ENCODE peak calls at places on chromosomes 5 and 9, in four cellular contexts. One of them, this sample, is unnamed.
A peak's percentile ranks its signal among the peaks of the same experiment; 100 is the strongest.

GRCh38 chr5:153970496-153970895 is 68.2 kb downstream of the FAM114A2 start:
- DNase-seq in IMR-90: no peak
- DNase-seq in K562: no peak
- DNase-seq in endothelial cell of umbilical vein: no peak
- DNase-seq in this sample: no peak

GRCh38 chr9:33249087-33249657 is 9.2 kb downstream of the SPINK4 start:
- DNase-seq in endothelial cell of umbilical vein: no peak
- DNase-seq in IMR-90: no peak
- DNase-seq in K562: no peak
- DNase-seq in this sample: no peak

GRCh38 chr9:91374939-91375338 is 13.2 kb upstream of the AUH start:
- DNase-seq in IMR-90: peak; percentile 93
- DNase-seq in endothelial cell of umbilical vein: peak; percentile 60
- DNase-seq in K562: no peak
- DNase-seq in this sample: no peak

GRCh38 chr5:80884851-80885697 is 75.1 kb upstream of the RASGRF2 start:
- DNase-seq in endothelial cell of umbilical vein: peak; percentile 2
- DNase-seq in IMR-90: peak; percentile 47
- DNase-seq in K562: no peak
- DNase-seq in this sample: no peak

GRCh38 chr9:137606005-137606601 is 617 bp downstream of the ARRDC1 start:
- DNase-seq in IMR-90: no peak
- DNase-seq in endothelial cell of umbilical vein: no peak
- DNase-seq in K562: no peak
- DNase-seq in this sample: no peak

GRCh38 chr5:141349917-141350619 is at the start of gene PCDHGB1:
- DNase-seq in endothelial cell of umbilical vein: no peak
- DNase-seq in K562: peak; percentile 44
- DNase-seq in IMR-90: peak; percentile 71
- DNase-seq in this sample: no peak

GRCh38 chr5:149466457-149466972 is 84.7 kb downstream of the CSNK1A1 start:
- DNase-seq in IMR-90: peak; percentile 95
- DNase-seq in K562: peak; percentile 86
- DNase-seq in endothelial cell of umbilical vein: no peak
- DNase-seq in this sample: no peak

GRCh38 chr9:70581214-70581966 is 166.9 kb upstream of the KLF9 start:
- DNase-seq in K562: no peak
- DNase-seq in endothelial cell of umbilical vein: no peak
- DNase-seq in IMR-90: no peak
- DNase-seq in this sample: no peak

GRCh38 chr5:177403826-177404640 is 3.6 kb upstream of the PFN3 start:
- DNase-seq in endothelial cell of umbilical vein: peak; percentile 73
- DNase-seq in K562: peak; percentile 95
- DNase-seq in IMR-90: peak; percentile 75
- DNase-seq in this sample: no peak

GRCh38 chr9:107169796-107170195 is 113.3 kb upstream of the RAD23B start:
- DNase-seq in endothelial cell of umbilical vein: no peak
- DNase-seq in K562: no peak
- DNase-seq in IMR-90: no peak
- DNase-seq in this sample: no peak

GRCh38 chr9:135485832-135486231 is 6.2 kb downstream of the PPP1R26 start:
- DNase-seq in endothelial cell of umbilical vein: no peak
- DNase-seq in IMR-90: no peak
- DNase-seq in K562: no peak
- DNase-seq in this sample: no peak
- TF ChIP-seq CTCF in endothelial cell of umbilical vein: no peak
- TF ChIP-seq CTCF in IMR-90: no peak
- TF ChIP-seq CTCF in K562: no peak
- TF ChIP-seq CTCF in this sample: no peak

GRCh38 chr5:180640765-180641565 is 8.4 kb downstream of the FLT4 start:
- DNase-seq in IMR-90: no peak
- DNase-seq in endothelial cell of umbilical vein: no peak
- DNase-seq in K562: no peak
- DNase-seq in this sample: no peak

GRCh38 chr5:180640301-180640764 is 9.1 kb downstream of the FLT4 start:
- DNase-seq in K562: no peak
- DNase-seq in endothelial cell of umbilical vein: no peak
- DNase-seq in IMR-90: no peak
- DNase-seq in this sample: no peak

GRCh38 chr5:180639287-180639686 is 10.1 kb downstream of the FLT4 start:
- DNase-seq in K562: no peak
- DNase-seq in IMR-90: no peak
- DNase-seq in endothelial cell of umbilical vein: no peak
- DNase-seq in this sample: no peak

GRCh38 chr5:180637962-180638680 is 11.3 kb downstream of the FLT4 start:
- DNase-seq in IMR-90: no peak
- DNase-seq in endothelial cell of umbilical vein: no peak
- DNase-seq in K562: no peak
- DNase-seq in this sample: no peak

DNA sequence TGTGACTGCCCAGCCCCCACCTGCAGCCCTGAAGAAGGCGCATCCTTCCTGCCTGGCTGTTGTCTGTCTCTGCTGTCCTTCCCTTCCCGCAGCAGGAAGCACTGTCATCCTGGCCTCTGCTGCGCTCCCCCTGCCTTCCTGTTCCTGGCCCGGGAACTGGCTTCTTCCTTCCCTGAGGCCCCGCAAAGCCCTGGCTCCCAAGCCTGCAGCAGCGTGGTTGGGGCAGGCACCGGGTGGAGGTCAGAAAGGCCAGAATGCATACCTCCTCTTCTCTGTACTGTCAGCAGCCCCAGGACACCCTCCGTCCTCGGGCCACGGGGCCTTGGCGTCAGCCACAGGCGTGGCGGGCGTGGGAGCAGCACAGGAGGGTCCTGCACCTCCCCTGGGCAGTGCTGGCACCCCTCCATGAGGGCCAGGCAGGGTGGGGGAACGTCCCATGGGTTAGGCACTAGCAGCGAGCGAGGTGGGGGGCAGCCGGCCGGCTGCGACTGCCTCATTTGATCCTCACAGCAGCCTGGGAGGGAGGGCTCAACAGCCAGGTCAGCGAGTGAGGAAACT is 9.6 kb downstream of the FLT4 start:
- DNase-seq in IMR-90: no peak
- DNase-seq in K562: no peak
- DNase-seq in endothelial cell of umbilical vein: no peak
- DNase-seq in this sample: no peak
- H3K9me1 ChIP-seq in IMR-90: no peaks in the 10 kb centered on the region
- H3K9me1 ChIP-seq in K562: no peaks in the 10 kb centered on the region
- H3K9me1 ChIP-seq in endothelial cell of umbilical vein: no peaks in the 10 kb centered on the region
- H3K9me1 ChIP-seq in this sample: no peaks in the 10 kb centered on the region

GRCh38 chr5:77828445-77828844 is 52.3 kb upstream of the TBCA start:
- DNase-seq in K562: no peak
- DNase-seq in IMR-90: no peak
- DNase-seq in endothelial cell of umbilical vein: no peak
- DNase-seq in this sample: no peak
- TF ChIP-seq CTCF in K562: no peak
- TF ChIP-seq CTCF in IMR-90: no peak
- TF ChIP-seq CTCF in endothelial cell of umbilical vein: no peak
- TF ChIP-seq CTCF in this sample: no peak

GRCh38 chr5:38077652-38078051 is 180.7 kb upstream of the EGFLAM start:
- DNase-seq in IMR-90: no peak
- DNase-seq in K562: no peak
- DNase-seq in endothelial cell of umbilical vein: no peak
- DNase-seq in this sample: no peak

GRCh38 chr5:38079625-38080402 is 178.5 kb upstream of the EGFLAM start:
- DNase-seq in IMR-90: no peak
- DNase-seq in endothelial cell of umbilical vein: no peak
- DNase-seq in K562: no peak
- DNase-seq in this sample: no peak

GRCh38 chr5:38072295-38072694 is 186.1 kb upstream of the EGFLAM start:
- DNase-seq in endothelial cell of umbilical vein: no peak
- DNase-seq in IMR-90: no peak
- DNase-seq in K562: no peak
- DNase-seq in this sample: no peak

GRCh38 chr5:38078161-38078560 is 180.2 kb upstream of the EGFLAM start:
- DNase-seq in endothelial cell of umbilical vein: no peak
- DNase-seq in IMR-90: peak; percentile 5
- DNase-seq in K562: no peak
- DNase-seq in this sample: no peak
- H3K9me1 ChIP-seq in endothelial cell of umbilical vein: no peaks in the 10 kb centered on the region
- H3K9me1 ChIP-seq in IMR-90: no peaks in the 10 kb centered on the region
- H3K9me1 ChIP-seq in K562: no peaks in the 10 kb centered on the region
- H3K9me1 ChIP-seq in this sample: no peaks in the 10 kb centered on the region

GRCh38 chr9:9912459-9912858 is 700.3 kb downstream of the PTPRD start:
- DNase-seq in K562: no peak
- DNase-seq in IMR-90: no peak
- DNase-seq in endothelial cell of umbilical vein: peak; percentile 12
- DNase-seq in this sample: no peak

GRCh38 chr9:9917400-9917799 is 695.4 kb downstream of the PTPRD start:
- DNase-seq in K562: no peak
- DNase-seq in endothelial cell of umbilical vein: no peak
- DNase-seq in IMR-90: no peak
- DNase-seq in this sample: no peak

GRCh38 chr9:9919174-9919573 is 693.6 kb downstream of the PTPRD start:
- DNase-seq in IMR-90: no peak
- DNase-seq in endothelial cell of umbilical vein: no peak
- DNase-seq in K562: no peak
- DNase-seq in this sample: no peak

GRCh38 chr9:9913276-9913832 is 699.4 kb downstream of the PTPRD start:
- DNase-seq in K562: no peak
- DNase-seq in IMR-90: no peak
- DNase-seq in endothelial cell of umbilical vein: no peak
- DNase-seq in this sample: no peak

GRCh38 chr9:9914174-9914573 is 698.6 kb downstream of the PTPRD start:
- DNase-seq in endothelial cell of umbilical vein: no peak
- DNase-seq in K562: no peak
- DNase-seq in IMR-90: no peak
- DNase-seq in this sample: no peak
- TF ChIP-seq CTCF in endothelial cell of umbilical vein: no peak
- TF ChIP-seq CTCF in K562: no peak
- TF ChIP-seq CTCF in IMR-90: no peak
- TF ChIP-seq CTCF in this sample: no peak

GRCh38 chr5:137282216-137282615 is 216.9 kb downstream of the SPOCK1 start:
- DNase-seq in endothelial cell of umbilical vein: peak; percentile 21
- DNase-seq in K562: no peak
- DNase-seq in IMR-90: peak; percentile 15
- DNase-seq in this sample: no peak

GRCh38 chr5:137280656-137281055 is 218.5 kb downstream of the SPOCK1 start:
- DNase-seq in IMR-90: no peak
- DNase-seq in endothelial cell of umbilical vein: no peak
- DNase-seq in K562: peak; percentile 8
- DNase-seq in this sample: no peak

GRCh38 chr5:137281201-137281600 is 217.9 kb downstream of the SPOCK1 start:
- DNase-seq in endothelial cell of umbilical vein: no peak
- DNase-seq in K562: no peak
- DNase-seq in IMR-90: no peak
- DNase-seq in this sample: no peak

GRCh38 chr5:137278476-137278875 is 220.7 kb downstream of the SPOCK1 start:
- DNase-seq in IMR-90: no peak
- DNase-seq in endothelial cell of umbilical vein: no peak
- DNase-seq in K562: no peak
- DNase-seq in this sample: no peak

GRCh38 chr5:137279631-137280236 is 219.4 kb downstream of the SPOCK1 start:
- DNase-seq in K562: no peak
- DNase-seq in IMR-90: no peak
- DNase-seq in endothelial cell of umbilical vein: no peak
- DNase-seq in this sample: no peak
- H3K9me1 ChIP-seq in K562: no peaks in the 10 kb centered on the region
- H3K9me1 ChIP-seq in IMR-90: no peaks in the 10 kb centered on the region
- H3K9me1 ChIP-seq in endothelial cell of umbilical vein: no peaks in the 10 kb centered on the region
- H3K9me1 ChIP-seq in this sample: no peaks in the 10 kb centered on the region

GRCh38 chr5:2462026-2462691 is 289.3 kb downstream of the IRX2 start:
- DNase-seq in endothelial cell of umbilical vein: no peak
- DNase-seq in K562: no peak
- DNase-seq in IMR-90: no peak
- DNase-seq in this sample: no peak
- TF ChIP-seq CTCF in endothelial cell of umbilical vein: no peak
- TF ChIP-seq CTCF in K562: no peak
- TF ChIP-seq CTCF in IMR-90: no peak
- TF ChIP-seq CTCF in this sample: no peak

This sample was measured in keratinocyte.